ENCODE peak calls at places on chromosome 5, in four cellular contexts. One of them, this sample, is unnamed.

GRCh38 chr5:168239325-168239724 is 52.1 kb upstream of the WWC1 start:
- DNase-seq in fibroblast of lung: no peak
- DNase-seq in kidney: no peak
- DNase-seq in lower leg skin: no peak
- DNase-seq in this sample: no peak

GRCh38 chr5:10116594-10116993 is 133.1 kb downstream of the ATPSCKMT start:
- DNase-seq in kidney: no peak
- DNase-seq in lower leg skin: no peak
- DNase-seq in fibroblast of lung: no peak
- DNase-seq in this sample: no peak

GRCh38 chr5:75523275-75523674 is 11.6 kb downstream of the POLK start:
- DNase-seq in fibroblast of lung: no peak
- DNase-seq in kidney: no peak
- DNase-seq in lower leg skin: no peak
- DNase-seq in this sample: no peak

GRCh38 chr5:137432376-137432775 is 66.8 kb downstream of the SPOCK1 start:
- DNase-seq in lower leg skin: no peak
- DNase-seq in kidney: no peak
- DNase-seq in fibroblast of lung: no peak
- DNase-seq in this sample: no peak

GRCh38 chr5:171573451-171574160 is 154.2 kb downstream of the FGF18 start:
- DNase-seq in lower leg skin: no peak
- DNase-seq in fibroblast of lung: no peak
- DNase-seq in kidney: peak
- DNase-seq in this sample: no peak

GRCh38 chr5:168705321-168705720 is 126.2 kb upstream of the PANK3 start:
- DNase-seq in kidney: no peak
- DNase-seq in fibroblast of lung: no peak
- DNase-seq in lower leg skin: peak
- DNase-seq in this sample: no peak

GRCh38 chr5:71937906-71938698 is 169.2 kb upstream of the MAP1B start:
- DNase-seq in kidney: no peak
- DNase-seq in fibroblast of lung: no peak
- DNase-seq in lower leg skin: no peak
- DNase-seq in this sample: no peak

GRCh38 chr5:149240354-149240998 is 31.2 kb upstream of the AFAP1L1 start:
- DNase-seq in fibroblast of lung: no peak
- DNase-seq in lower leg skin: no peak
- DNase-seq in kidney: peak
- DNase-seq in this sample: no peak

GRCh38 chr5:54743997-54744788 is 226.6 kb downstream of the SNX18 start:
- DNase-seq in kidney: peak
- DNase-seq in fibroblast of lung: peak
- DNase-seq in lower leg skin: no peak
- DNase-seq in this sample: no peak

GRCh38 chr5:9655641-9656040 is 25.5 kb upstream of the TAS2R1 start:
- DNase-seq in kidney: no peak
- DNase-seq in lower leg skin: no peak
- DNase-seq in fibroblast of lung: no peak
- DNase-seq in this sample: no peak

GRCh38 chr5:140926211-140926902 is at the start of gene PCDHAC1:
- DNase-seq in kidney: peak
- DNase-seq in fibroblast of lung: peak
- DNase-seq in lower leg skin: peak
- DNase-seq in this sample: peak

GRCh38 chr5:8557728-8558127 is 688.8 kb downstream of the MTRR start:
- DNase-seq in fibroblast of lung: no peak
- DNase-seq in lower leg skin: no peak
- DNase-seq in kidney: no peak
- DNase-seq in this sample: no peak

GRCh38 chr5:78607864-78608263 is 40.7 kb downstream of the LHFPL2 start:
- DNase-seq in lower leg skin: no peak
- DNase-seq in fibroblast of lung: no peak
- DNase-seq in kidney: no peak
- DNase-seq in this sample: no peak

GRCh38 chr5:8729437-8729836 is 816.4 kb downstream of the SEMA5A start:
- DNase-seq in lower leg skin: no peak
- DNase-seq in fibroblast of lung: peak
- DNase-seq in kidney: no peak
- DNase-seq in this sample: no peak

GRCh38 chr5:7927466-7928375 is 58.8 kb downstream of the MTRR start:
- DNase-seq in kidney: no peak
- DNase-seq in lower leg skin: no peak
- DNase-seq in fibroblast of lung: peak
- DNase-seq in this sample: peak

GRCh38 chr5:73947876-73948275 is 321.9 kb downstream of the ARHGEF28 start:
- DNase-seq in lower leg skin: no peak
- DNase-seq in kidney: no peak
- DNase-seq in fibroblast of lung: no peak
- DNase-seq in this sample: no peak

GRCh38 chr5:30030110-30030509 is 1163.4 kb upstream of the CDH6 start:
- DNase-seq in kidney: no peak
- DNase-seq in lower leg skin: no peak
- DNase-seq in fibroblast of lung: no peak
- DNase-seq in this sample: no peak

GRCh38 chr5:126490167-126490937 is 67.1 kb downstream of the GRAMD2B start:
- DNase-seq in fibroblast of lung: peak
- DNase-seq in lower leg skin: peak
- DNase-seq in kidney: no peak
- DNase-seq in this sample: peak

GRCh38 chr5:3365501-3366215 is 230.0 kb upstream of the IRX1 start:
- DNase-seq in fibroblast of lung: no peak
- DNase-seq in lower leg skin: peak
- DNase-seq in kidney: no peak
- DNase-seq in this sample: no peak

GRCh38 chr5:173715607-173716006 is 99.2 kb upstream of the BOD1 start:
- DNase-seq in kidney: no peak
- DNase-seq in lower leg skin: no peak
- DNase-seq in fibroblast of lung: no peak
- DNase-seq in this sample: no peak

DNA sequence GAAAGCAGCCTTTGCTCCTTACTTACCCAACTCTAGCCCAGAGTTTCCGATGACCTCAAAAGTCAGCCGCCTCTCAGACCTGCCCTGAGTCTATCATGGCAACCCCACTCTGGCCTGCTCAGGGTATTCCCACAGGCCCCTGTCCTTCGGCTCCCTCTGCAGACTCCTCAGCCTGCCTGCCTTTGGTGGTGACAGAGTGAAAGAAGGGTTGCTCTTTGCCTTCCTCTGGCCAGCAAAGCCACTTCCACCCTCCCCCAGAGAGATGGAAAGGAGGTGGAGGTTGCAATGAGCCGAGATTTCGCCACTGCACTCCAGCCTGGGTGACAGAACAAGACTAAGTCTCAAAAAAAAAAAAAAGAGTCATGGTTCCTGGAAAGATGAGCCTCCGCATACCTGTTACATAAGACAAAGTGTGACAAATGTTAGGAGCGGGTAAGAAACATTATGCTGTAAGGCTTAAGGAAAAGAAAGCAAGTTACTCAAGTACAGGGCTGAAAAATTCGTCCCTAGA is 2.3 kb upstream of the SMIM33 start:
- DNase-seq in kidney: no peak
- DNase-seq in fibroblast of lung: no peak
- DNase-seq in lower leg skin: no peak
- DNase-seq in this sample: no peak
- TF ChIP-seq CTCF in kidney: no peak
- TF ChIP-seq CTCF in fibroblast of lung: no peak
- TF ChIP-seq CTCF in lower leg skin: no peak
- TF ChIP-seq CTCF in this sample: no peak

GRCh38 chr5:11497651-11498050 is 406.6 kb downstream of the CTNND2 start:
- DNase-seq in kidney: no peak
- DNase-seq in fibroblast of lung: no peak
- DNase-seq in lower leg skin: no peak
- DNase-seq in this sample: no peak

GRCh38 chr5:11496127-11496719 is 408.0 kb downstream of the CTNND2 start:
- DNase-seq in fibroblast of lung: no peak
- DNase-seq in kidney: no peak
- DNase-seq in lower leg skin: no peak
- DNase-seq in this sample: no peak

GRCh38 chr5:11491658-11492057 is 412.6 kb downstream of the CTNND2 start:
- DNase-seq in lower leg skin: no peak
- DNase-seq in kidney: no peak
- DNase-seq in fibroblast of lung: no peak
- DNase-seq in this sample: no peak

DNA sequence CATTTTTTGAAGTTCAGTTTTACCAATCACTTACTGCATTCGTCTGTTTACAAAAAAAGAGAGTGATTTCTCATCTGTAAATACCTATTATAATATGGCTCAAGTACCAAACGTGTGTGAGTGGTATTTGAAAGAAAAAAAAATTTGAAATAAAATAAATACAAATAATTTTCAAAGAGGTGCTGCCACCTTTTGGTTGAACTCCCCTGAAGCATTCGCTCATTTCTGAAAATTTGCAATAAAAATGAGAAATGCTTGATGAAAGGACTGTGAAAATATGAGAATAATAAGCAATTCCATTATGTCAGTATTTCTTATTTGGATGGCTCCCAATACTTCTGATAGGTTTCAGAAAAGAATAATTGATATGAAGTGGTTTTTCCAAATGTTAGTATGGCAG is 409.9 kb downstream of the CTNND2 start:
- DNase-seq in fibroblast of lung: no peak
- DNase-seq in kidney: no peak
- DNase-seq in lower leg skin: no peak
- DNase-seq in this sample: no peak
- TF ChIP-seq CTCF in fibroblast of lung: peak
- TF ChIP-seq CTCF in kidney: peak
- TF ChIP-seq CTCF in lower leg skin: no peak
- TF ChIP-seq CTCF in this sample: peak

GRCh38 chr5:83385812-83386211 is 85.7 kb upstream of the VCAN start:
- DNase-seq in lower leg skin: no peak
- DNase-seq in kidney: no peak
- DNase-seq in fibroblast of lung: no peak
- DNase-seq in this sample: no peak
- TF ChIP-seq CTCF in lower leg skin: no peak
- TF ChIP-seq CTCF in kidney: no peak
- TF ChIP-seq CTCF in fibroblast of lung: no peak
- TF ChIP-seq CTCF in this sample: peak

GRCh38 chr5:131170540-131171275 is at the start of gene LYRM7:
- DNase-seq in lower leg skin: peak
- DNase-seq in fibroblast of lung: peak
- DNase-seq in kidney: peak
- DNase-seq in this sample: peak
- TF ChIP-seq CTCF in lower leg skin: no peak
- TF ChIP-seq CTCF in fibroblast of lung: no peak
- TF ChIP-seq CTCF in kidney: no peak
- TF ChIP-seq CTCF in this sample: peak

DNA sequence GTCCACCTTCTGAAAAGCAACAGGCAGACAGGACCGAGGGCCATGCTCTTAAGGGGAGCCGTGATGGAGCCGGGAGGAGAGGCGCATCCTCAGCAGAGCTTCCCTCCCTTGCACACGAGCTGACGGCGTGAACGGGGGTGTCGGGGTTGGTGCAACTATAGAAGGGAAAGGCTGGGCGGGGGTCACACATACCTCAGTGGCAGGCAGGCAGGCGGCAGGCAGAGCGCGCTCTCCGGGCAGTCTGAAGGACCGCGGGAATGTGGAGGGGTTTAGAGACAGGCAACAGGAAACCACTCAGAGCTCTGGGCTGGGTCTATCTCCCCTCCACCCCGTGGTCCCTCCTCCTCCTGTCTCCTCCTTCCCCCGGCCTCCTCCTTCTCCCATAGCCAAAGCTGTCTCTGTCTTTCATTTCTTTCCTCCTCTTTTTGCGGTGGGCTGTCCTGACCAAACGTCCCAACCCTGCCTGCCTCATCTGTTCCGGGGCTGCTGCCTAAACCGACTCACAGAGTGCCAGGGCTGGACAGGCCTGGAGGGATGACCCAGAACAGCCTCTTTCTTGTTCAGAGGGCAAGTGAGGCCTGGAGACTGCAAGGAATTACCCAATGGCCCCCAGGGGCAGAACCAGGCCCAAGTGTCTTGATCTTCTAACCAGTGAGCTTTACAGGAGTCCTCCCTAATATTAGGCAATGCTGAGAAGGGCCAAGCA is at the start of gene SPARC:
- DNase-seq in lower leg skin: peak
- DNase-seq in fibroblast of lung: peak
- DNase-seq in kidney: peak
- DNase-seq in this sample: peak
- TF ChIP-seq CTCF in lower leg skin: no peak
- TF ChIP-seq CTCF in fibroblast of lung: no peak
- TF ChIP-seq CTCF in kidney: no peak
- TF ChIP-seq CTCF in this sample: no peak

GRCh38 chr5:102545175-102545574 is 46.4 kb upstream of the SLCO6A1 start:
- DNase-seq in kidney: no peak
- DNase-seq in fibroblast of lung: no peak
- DNase-seq in lower leg skin: no peak
- DNase-seq in this sample: no peak
- TF ChIP-seq CTCF in kidney: peak
- TF ChIP-seq CTCF in fibroblast of lung: peak
- TF ChIP-seq CTCF in lower leg skin: no peak
- TF ChIP-seq CTCF in this sample: peak

GRCh38 chr5:122156724-122157325 is 27.5 kb downstream of the ZNF474 start:
- DNase-seq in lower leg skin: no peak
- DNase-seq in fibroblast of lung: peak
- DNase-seq in kidney: no peak
- DNase-seq in this sample: no peak
- TF ChIP-seq CTCF in lower leg skin: no peak
- TF ChIP-seq CTCF in fibroblast of lung: peak
- TF ChIP-seq CTCF in kidney: peak
- TF ChIP-seq CTCF in this sample: peak

GRCh38 chr5:31487510-31487909 is 44.4 kb downstream of the DROSHA start:
- DNase-seq in fibroblast of lung: no peak
- DNase-seq in kidney: no peak
- DNase-seq in lower leg skin: no peak
- DNase-seq in this sample: no peak
- TF ChIP-seq CTCF in fibroblast of lung: no peak
- TF ChIP-seq CTCF in kidney: no peak
- TF ChIP-seq CTCF in lower leg skin: no peak
- TF ChIP-seq CTCF in this sample: no peak

DNA sequence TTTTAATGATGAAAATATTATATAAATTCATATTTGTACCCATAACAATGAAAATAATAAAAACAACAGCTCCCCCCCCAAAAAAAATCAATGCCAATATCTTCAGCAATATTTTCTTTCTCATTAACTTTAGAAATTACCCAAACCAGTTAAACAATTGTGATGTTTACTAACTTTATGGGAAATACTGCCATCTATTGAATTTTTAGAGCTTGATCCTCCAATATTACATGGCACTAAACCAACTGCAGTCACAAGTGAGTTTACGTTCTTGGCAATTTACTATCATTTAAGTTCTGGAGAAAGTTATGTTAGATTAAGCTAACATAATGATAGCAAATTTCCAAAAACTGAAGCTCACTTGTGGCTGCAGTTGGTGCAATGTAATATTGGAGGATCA is 379.6 kb downstream of the CDH18 start:
- DNase-seq in fibroblast of lung: peak
- DNase-seq in kidney: no peak
- DNase-seq in lower leg skin: no peak
- DNase-seq in this sample: no peak
- TF ChIP-seq CTCF in fibroblast of lung: no peak
- TF ChIP-seq CTCF in kidney: no peak
- TF ChIP-seq CTCF in lower leg skin: no peak
- TF ChIP-seq CTCF in this sample: peak

This sample was measured in neural crest cell.